ENCODE peak calls at places on chromosomes 11 and 22, in six cellular contexts. C is right lobe of liver, S is cardiac muscle cell, Z is dorsolateral prefrontal cortex, T is IMR-90, D is cardiac fibroblast. L is an unnamed sample.

GRCh38 chr11:117016747-117017146 is 81.5 kb downstream of the SIK3 start:
- DNase-seq in C (no peak), S (no peak), Z (no peak), T (no peak), D (no peak), L (no peak)

GRCh38 chr22:36977401-36977861 is 41.8 kb downstream of the TST start:
- DNase-seq in C (peak), S (peak), Z (peak), T (peak), D (peak), L (peak)

GRCh38 chr11:73028621-73029020 is 113.5 kb downstream of the FCHSD2 start:
- DNase-seq in C (no peak), S (no peak), Z (no peak), T (no peak), D (no peak), L (no peak)

GRCh38 chr11:47020793-47021624 is 84.4 kb downstream of the CSTPP1 start:
- DNase-seq in C (no peak), S (no peak), Z (no peak), T (peak), D (peak), L (no peak)

GRCh38 chr11:126139541-126140091 is 71.8 kb downstream of the RPUSD4 start:
- DNase-seq in C (no peak), S (peak), Z (no peak), T (peak), D (peak), L (no peak)

GRCh38 chr22:22037740-22038139 is 55.2 kb upstream of the TOP3B start:
- DNase-seq in C (no peak), S (no peak), Z (no peak), T (peak), D (peak), L (no peak)

GRCh38 chr11:134142536-134142935 is 73.7 kb downstream of the JAM3 start:
- DNase-seq in C (no peak), S (no peak), Z (no peak), T (peak), D (peak), L (no peak)

GRCh38 chr11:61341706-61342105 is 8.7 kb downstream of the TKFC start:
- DNase-seq in C (no peak), S (no peak), Z (no peak), T (no peak), D (no peak), L (no peak)

GRCh38 chr11:65856689-65857499 is 1.1 kb downstream of the CFL1 start:
- DNase-seq in C (peak), S (peak), Z (peak), T (peak), D (peak), L (peak)

GRCh38 chr11:76759092-76759491 is 24.1 kb upstream of the TSKU start:
- DNase-seq in C (no peak), S (no peak), Z (no peak), T (no peak), D (no peak), L (no peak)

GRCh38 chr11:2760196-2760871 is 60.5 kb upstream of the KCNQ1OT1 start:
- DNase-seq in C (peak), S (no peak), Z (no peak), T (no peak), D (no peak), L (no peak)

GRCh38 chr11:41175304-41175972 is 284.0 kb downstream of the LRRC4C start:
- DNase-seq in C (no peak), S (no peak), Z (no peak), T (no peak), D (no peak), L (no peak)

GRCh38 chr11:95414217-95414616 is 183.2 kb upstream of the SESN3 start:
- DNase-seq in C (no peak), S (no peak), Z (no peak), T (no peak), D (no peak), L (no peak)

GRCh38 chr11:88050247-88050646 is 125.0 kb downstream of the RAB38 start:
- DNase-seq in C (no peak), S (no peak), Z (no peak), T (no peak), D (no peak), L (no peak)
- TF ChIP-seq CTCF in C (no peak), S (no peak), Z (no peak), T (no peak), D (no peak), L (no peak)

GRCh38 chr11:104918113-104918824 is 20.0 kb upstream of the CASP12 start:
- DNase-seq in C (no peak), S (no peak), Z (no peak), T (peak), D (peak), L (no peak)
- H3K4me3 ChIP-seq in C (peak), S (no peak), Z (peak), T (peak), D (peak), L (no peak)

DNA sequence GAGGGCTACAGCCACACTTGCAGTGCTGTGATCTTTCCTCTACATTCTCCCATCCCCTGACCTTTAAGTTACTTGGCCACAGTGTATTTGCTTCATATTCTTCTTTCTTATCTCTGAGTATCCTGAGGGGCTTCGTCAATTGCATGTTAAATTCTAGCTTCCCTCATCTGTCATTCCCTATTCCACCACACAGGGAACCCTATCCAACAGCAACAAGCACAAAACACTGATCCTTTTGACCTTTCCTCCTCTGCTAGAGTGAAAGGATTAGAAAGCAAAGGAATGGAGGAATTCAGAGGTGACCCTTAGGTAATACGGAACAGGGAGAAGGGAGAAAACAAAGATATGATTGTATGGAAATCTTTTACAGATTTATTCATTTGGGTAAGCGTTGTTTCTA is 1061.7 kb upstream of the TENM4 start:
- DNase-seq in C (no peak), S (peak), Z (no peak), T (no peak), D (no peak), L (no peak)
- TF ChIP-seq CTCF in C (no peak), S (no peak), Z (no peak), T (no peak), D (no peak), L (peak)

GRCh38 chr22:27984723-27985122 is 65.7 kb upstream of the PITPNB start:
- DNase-seq in C (no peak), S (no peak), Z (no peak), T (no peak), D (no peak), L (no peak)
- H3K4me3 ChIP-seq in C (no peak), S (no peak), Z (no peak), T (no peak), D (no peak), L (no peak)

L was measured in Caco-2.